ENCODE peak calls at places on chromosomes 13 and 19, in seven cellular contexts. X is NT2/D1, R is T-helper 1 cell, B is bronchial epithelial cell, W is GM12864, E is omental fat pad, L is Panc1. I is an unnamed sample.

GRCh38 chr19:28042516-28042915 is 1170.4 kb downstream of the UQCRFS1 start:
- DNase-seq in X (no peak), R (no peak), B (no peak), W (no peak), E (no peak), L (no peak), I (no peak)

GRCh38 chr13:31090921-31091624 is 70.6 kb downstream of the HSPH1 start:
- DNase-seq in X (no peak), R (no peak), B (no peak), W (no peak), E (no peak), L (no peak), I (peak; percentile 33)

GRCh38 chr13:38417727-38418126 is 68.1 kb downstream of the UFM1 start:
- DNase-seq in X (peak; percentile 1), R (no peak), B (peak; percentile 52), W (no peak), E (no peak), L (no peak), I (no peak)

GRCh38 chr19:18408053-18408476 is 10.6 kb upstream of the LRRC25 start:
- DNase-seq in X (no peak), R (no peak), B (no peak), W (peak; percentile 56), E (no peak), L (no peak), I (peak; percentile 56)

GRCh38 chr19:48925240-48925843 is 8.2 kb upstream of the DHDH start:
- DNase-seq in X (no peak), R (no peak), B (peak; percentile 92), W (no peak), E (no peak), L (peak; percentile 63), I (no peak)

GRCh38 chr19:5133986-5134595 is 165.2 kb downstream of the KDM4B start:
- DNase-seq in X (no peak), R (no peak), B (no peak), W (no peak), E (no peak), L (no peak), I (no peak)

GRCh38 chr19:38657633-38658222 is 10.3 kb downstream of the ACTN4 start:
- DNase-seq in X (no peak), R (no peak), B (peak; percentile 99), W (no peak), E (no peak), L (peak; percentile 97), I (no peak)

GRCh38 chr19:4103073-4103418 is 20.9 kb downstream of the MAP2K2 start:
- DNase-seq in X (no peak), R (no peak), B (peak; percentile 30), W (no peak), E (no peak), L (no peak), I (no peak)

GRCh38 chr19:934865-935422 is 9.1 kb downstream of the ARID3A start:
- DNase-seq in X (no peak), R (no peak), B (no peak), W (no peak), E (no peak), L (no peak), I (peak; percentile 93)

GRCh38 chr13:111876506-111876905 is 190.4 kb upstream of the SOX1 start:
- DNase-seq in X (no peak), R (no peak), B (no peak), W (no peak), E (no peak), L (no peak), I (no peak)

GRCh38 chr19:35379992-35380391 is 9.1 kb downstream of the GPR42 start:
- DNase-seq in X (no peak), R (no peak), B (no peak), W (no peak), E (no peak), L (no peak), I (no peak)

GRCh38 chr13:51243832-51244231 is 21.6 kb downstream of the FAM124A start:
- DNase-seq in X (peak; percentile 68), R (no peak), B (no peak), W (no peak), E (no peak), L (no peak), I (no peak)

GRCh38 chr19:3123088-3123721 is 12.6 kb upstream of the GNA15 start:
- DNase-seq in X (no peak), R (no peak), B (no peak), W (no peak), E (no peak), L (no peak), I (peak; percentile 33)

GRCh38 chr19:2607712-2608601 is 94.5 kb downstream of the GNG7 start:
- DNase-seq in X (no peak), R (peak; percentile 76), B (no peak), W (peak; percentile 94), E (no peak), L (no peak), I (no peak)

GRCh38 chr13:92407858-92408257 is 818.7 kb upstream of the GPC6 start:
- DNase-seq in X (peak; percentile 5), R (no peak), B (no peak), W (no peak), E (no peak), L (no peak), I (no peak)

GRCh38 chr19:35141627-35142401 is 1.2 kb upstream of the FXYD7 start:
- DNase-seq in X (no peak), R (no peak), B (no peak), W (no peak), E (no peak), L (no peak), I (no peak)

GRCh38 chr19:32798201-32798600 is 71.4 kb downstream of the SLC7A9 start:
- DNase-seq in X (no peak), R (no peak), B (no peak), W (no peak), E (no peak), L (no peak), I (no peak)

GRCh38 chr19:11530432-11530831 is 1.5 kb upstream of the ECSIT start:
- DNase-seq in X (peak; percentile 72), R (no peak), B (peak; percentile 76), W (peak; percentile 45), E (no peak), L (peak; percentile 28), I (peak; percentile 83)

GRCh38 chr19:16457195-16457953 is 14.4 kb downstream of the EPS15L1 start:
- DNase-seq in X (no peak), R (no peak), B (peak; percentile 24), W (no peak), E (no peak), L (no peak), I (peak; percentile 66)

GRCh38 chr13:39956036-39956435 is 300.6 kb downstream of the COG6 start:
- DNase-seq in X (no peak), R (no peak), B (no peak), W (no peak), E (no peak), L (no peak), I (no peak)

GRCh38 chr13:73072501-73072900 is 13.7 kb downstream of the KLF5 start:
- DNase-seq in X (no peak), R (no peak), B (no peak), W (no peak), E (no peak), L (no peak), I (no peak)

GRCh38 chr19:49851456-49852259 is 699 bp downstream of the PTOV1 start:
- DNase-seq in X (no peak), R (peak; percentile 35), B (no peak), W (no peak), E (no peak), L (no peak), I (peak; percentile 63)

GRCh38 chr13:90867336-90867683 is 480.2 kb upstream of the MIR17HG start:
- DNase-seq in X (peak; percentile 56), R (no peak), B (peak; percentile 77), W (peak; percentile 18), E (peak; percentile 36), L (peak; percentile 15), I (peak; percentile 66)

GRCh38 chr13:111880185-111880584 is 186.8 kb upstream of the SOX1 start:
- DNase-seq in X (no peak), R (no peak), B (no peak), W (no peak), E (no peak), L (no peak), I (no peak)

GRCh38 chr13:112231451-112232083 is 144.6 kb upstream of the SPACA7 start:
- DNase-seq in X (no peak), R (no peak), B (no peak), W (no peak), E (no peak), L (no peak), I (no peak)

GRCh38 chr19:55372316-55373081 is 2.2 kb upstream of the IL11 start:
- DNase-seq in X (no peak), R (no peak), B (no peak), W (no peak), E (no peak), L (no peak), I (no peak)

GRCh38 chr13:104006625-104007061 is 940.4 kb upstream of the SLC10A2 start:
- DNase-seq in X (no peak), R (no peak), B (no peak), W (no peak), E (no peak), L (no peak), I (no peak)

GRCh38 chr19:50817941-50818858 is 5.4 kb downstream of the KLK1 start:
- DNase-seq in X (no peak), R (no peak), B (no peak), W (peak; percentile 54), E (no peak), L (no peak), I (peak; percentile 46)

GRCh38 chr13:112812306-112813034 is 122.6 kb downstream of the ATP11A start:
- DNase-seq in X (no peak), R (no peak), B (no peak), W (no peak), E (no peak), L (no peak), I (no peak)

GRCh38 chr19:6088677-6089063 is 21.6 kb downstream of the RFX2 start:
- DNase-seq in X (no peak), R (no peak), B (peak; percentile 37), W (no peak), E (no peak), L (no peak), I (no peak)

GRCh38 chr19:19774354-19775033 is 41.6 kb upstream of the ZNF14 start:
- DNase-seq in X (no peak), R (no peak), B (no peak), W (no peak), E (no peak), L (no peak), I (no peak)